ENCODE peak calls at places on chromosomes 5 and 9, in four cellular contexts. One of them, this sample, is unnamed.
A peak's percentile ranks its signal among the peaks of the same experiment; 100 is the strongest.

GRCh38 chr9:78932849-78933627 is 636.1 kb downstream of the PSAT1 start:
- DNase-seq in H1: no peak
- DNase-seq in HepG2: no peak
- DNase-seq in GM12878: no peak
- DNase-seq in this sample: no peak

GRCh38 chr5:167305591-167306213 is 985.7 kb upstream of the WWC1 start:
- DNase-seq in H1: no peak
- DNase-seq in HepG2: no peak
- DNase-seq in GM12878: no peak
- DNase-seq in this sample: no peak

GRCh38 chr9:120915854-120916495 is 10.6 kb downstream of the TRAF1 start:
- DNase-seq in H1: no peak
- DNase-seq in HepG2: no peak
- DNase-seq in GM12878: no peak
- DNase-seq in this sample: no peak

GRCh38 chr5:167634432-167634831 is 657.0 kb upstream of the WWC1 start:
- DNase-seq in H1: no peak
- DNase-seq in HepG2: no peak
- DNase-seq in GM12878: no peak
- DNase-seq in this sample: no peak

GRCh38 chr9:123832858-123833257 is 97.1 kb downstream of the DENND1A start:
- DNase-seq in H1: no peak
- DNase-seq in HepG2: no peak
- DNase-seq in GM12878: no peak
- DNase-seq in this sample: no peak

GRCh38 chr5:104016650-104017049 is 454.1 kb upstream of the NUDT12 start:
- DNase-seq in H1: no peak
- DNase-seq in HepG2: no peak
- DNase-seq in GM12878: no peak
- DNase-seq in this sample: no peak

GRCh38 chr9:125396799-125397198 is 135.2 kb downstream of the GAPVD1 start:
- DNase-seq in H1: no peak
- DNase-seq in HepG2: no peak
- DNase-seq in GM12878: no peak
- DNase-seq in this sample: no peak

GRCh38 chr5:10797246-10797645 is 36.2 kb upstream of the DAP start:
- DNase-seq in H1: no peak
- DNase-seq in HepG2: no peak
- DNase-seq in GM12878: no peak
- DNase-seq in this sample: no peak

GRCh38 chr5:16776611-16777251 is 159.4 kb downstream of the MYO10 start:
- DNase-seq in H1: no peak
- DNase-seq in HepG2: peak; percentile 62
- DNase-seq in GM12878: no peak
- DNase-seq in this sample: no peak

GRCh38 chr9:114588671-114589526 is 1.3 kb downstream of the ATP6V1G1 start:
- DNase-seq in H1: no peak
- DNase-seq in HepG2: no peak
- DNase-seq in GM12878: no peak
- DNase-seq in this sample: no peak

GRCh38 chr5:138038826-138039225 is 5.9 kb upstream of the FAM13B start:
- DNase-seq in H1: no peak
- DNase-seq in HepG2: no peak
- DNase-seq in GM12878: no peak
- DNase-seq in this sample: no peak

GRCh38 chr5:51829691-51830090 is 446.4 kb downstream of the ISL1 start:
- DNase-seq in H1: no peak
- DNase-seq in HepG2: no peak
- DNase-seq in GM12878: no peak
- DNase-seq in this sample: no peak

GRCh38 chr5:38072295-38072694 is 186.1 kb upstream of the EGFLAM start:
- DNase-seq in H1: no peak
- DNase-seq in HepG2: no peak
- DNase-seq in GM12878: no peak
- DNase-seq in this sample: no peak

GRCh38 chr9:1049641-1050040 is 516 bp upstream of the DMRT2 start:
- DNase-seq in H1: no peak
- DNase-seq in HepG2: no peak
- DNase-seq in GM12878: no peak
- DNase-seq in this sample: no peak

GRCh38 chr9:1052908-1053590 is 2.9 kb downstream of the DMRT2 start:
- DNase-seq in H1: no peak
- DNase-seq in HepG2: no peak
- DNase-seq in GM12878: no peak
- DNase-seq in this sample: no peak

GRCh38 chr9:1052119-1052907 is 2.2 kb downstream of the DMRT2 start:
- DNase-seq in H1: no peak
- DNase-seq in HepG2: no peak
- DNase-seq in GM12878: no peak
- DNase-seq in this sample: no peak

GRCh38 chr9:1050125-1050895 is at the start of gene DMRT2:
- DNase-seq in H1: peak; percentile 91
- DNase-seq in HepG2: peak; percentile 51
- DNase-seq in GM12878: no peak
- DNase-seq in this sample: peak; percentile 86

GRCh38 chr9:1051286-1052118 is 1.3 kb downstream of the DMRT2 start:
- DNase-seq in H1: no peak
- DNase-seq in HepG2: no peak
- DNase-seq in GM12878: no peak
- DNase-seq in this sample: no peak
- TF ChIP-seq JUND in H1: no peak
- TF ChIP-seq JUND in HepG2: no peak
- TF ChIP-seq JUND in GM12878: no peak
- TF ChIP-seq JUND in this sample: no peak

DNA sequence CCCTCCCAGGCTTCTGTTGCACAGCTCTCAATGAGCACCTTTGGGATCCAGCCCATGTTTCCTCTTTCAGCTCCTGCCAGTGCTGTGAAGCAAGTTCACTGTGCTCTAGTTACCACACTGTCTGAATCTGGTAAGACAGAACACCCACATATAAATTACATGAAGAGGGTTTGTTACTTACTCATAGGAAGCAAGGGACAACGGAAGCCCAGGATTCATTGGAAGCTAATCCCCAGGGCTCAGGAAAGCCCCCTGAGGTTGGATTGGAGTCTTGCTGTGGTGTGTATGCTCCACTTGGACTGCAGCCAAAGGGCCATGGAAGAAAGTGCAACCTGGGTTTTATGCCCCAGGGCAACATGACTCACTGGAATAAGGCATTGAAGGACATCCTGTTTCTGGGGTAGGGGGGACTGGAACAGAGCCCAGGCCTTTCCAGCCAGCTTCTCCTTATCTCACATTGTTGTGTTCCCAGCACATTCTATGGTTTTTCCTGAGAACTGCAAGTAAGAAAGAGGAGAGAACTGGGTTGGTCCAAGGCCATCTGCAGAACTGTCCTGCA is 15.6 kb upstream of the CLK4 start:
- DNase-seq in H1: no peak
- DNase-seq in HepG2: no peak
- DNase-seq in GM12878: no peak
- DNase-seq in this sample: peak; percentile 26
- TF ChIP-seq TCF12 in H1: no peak
- TF ChIP-seq TCF12 in HepG2: no peak
- TF ChIP-seq TCF12 in GM12878: no peak
- TF ChIP-seq TCF12 in this sample: no peak

DNA sequence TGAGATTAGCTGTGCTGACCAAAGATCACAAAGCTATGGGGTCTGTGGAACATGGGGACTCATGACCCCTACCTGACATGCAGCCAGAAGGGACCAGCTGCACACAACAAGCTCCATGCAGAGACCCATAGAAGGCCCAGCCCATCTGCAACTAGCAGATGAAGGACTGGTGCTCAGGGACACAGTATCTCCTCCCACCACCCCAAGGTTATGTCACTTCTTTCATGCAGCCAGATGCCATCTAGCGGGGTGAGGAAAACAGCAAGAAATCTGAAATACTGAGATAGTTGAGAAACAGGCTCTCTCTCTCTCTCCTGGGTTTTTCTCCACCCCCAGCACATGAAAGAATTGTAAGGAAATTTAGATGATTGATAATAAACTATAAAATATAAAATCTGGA is 161.3 kb upstream of the DAPK1 start:
- DNase-seq in H1: no peak
- DNase-seq in HepG2: peak; percentile 46
- DNase-seq in GM12878: no peak
- DNase-seq in this sample: no peak
- TF ChIP-seq JUND in H1: no peak
- TF ChIP-seq JUND in HepG2: no peak
- TF ChIP-seq JUND in GM12878: no peak
- TF ChIP-seq JUND in this sample: no peak

GRCh38 chr5:22465616-22466015 is 387.5 kb downstream of the CDH12 start:
- DNase-seq in H1: no peak
- DNase-seq in HepG2: no peak
- DNase-seq in GM12878: no peak
- DNase-seq in this sample: no peak
- TF ChIP-seq TCF12 in H1: no peak
- TF ChIP-seq TCF12 in HepG2: no peak
- TF ChIP-seq TCF12 in GM12878: no peak
- TF ChIP-seq TCF12 in this sample: no peak

GRCh38 chr5:171868236-171868635 is 82.6 kb downstream of the SMIM23 start:
- DNase-seq in H1: no peak
- DNase-seq in HepG2: no peak
- DNase-seq in GM12878: no peak
- DNase-seq in this sample: no peak
- TF ChIP-seq JUND in H1: no peak
- TF ChIP-seq JUND in HepG2: no peak
- TF ChIP-seq JUND in GM12878: no peak
- TF ChIP-seq JUND in this sample: no peak

GRCh38 chr5:145848854-145849253 is 13.7 kb upstream of the PRELID2 start:
- DNase-seq in H1: no peak
- DNase-seq in HepG2: no peak
- DNase-seq in GM12878: no peak
- DNase-seq in this sample: no peak

GRCh38 chr5:145852990-145853389 is 17.8 kb upstream of the PRELID2 start:
- DNase-seq in H1: no peak
- DNase-seq in HepG2: no peak
- DNase-seq in GM12878: no peak
- DNase-seq in this sample: no peak

GRCh38 chr5:145846087-145846486 is 10.9 kb upstream of the PRELID2 start:
- DNase-seq in H1: no peak
- DNase-seq in HepG2: no peak
- DNase-seq in GM12878: no peak
- DNase-seq in this sample: no peak

DNA sequence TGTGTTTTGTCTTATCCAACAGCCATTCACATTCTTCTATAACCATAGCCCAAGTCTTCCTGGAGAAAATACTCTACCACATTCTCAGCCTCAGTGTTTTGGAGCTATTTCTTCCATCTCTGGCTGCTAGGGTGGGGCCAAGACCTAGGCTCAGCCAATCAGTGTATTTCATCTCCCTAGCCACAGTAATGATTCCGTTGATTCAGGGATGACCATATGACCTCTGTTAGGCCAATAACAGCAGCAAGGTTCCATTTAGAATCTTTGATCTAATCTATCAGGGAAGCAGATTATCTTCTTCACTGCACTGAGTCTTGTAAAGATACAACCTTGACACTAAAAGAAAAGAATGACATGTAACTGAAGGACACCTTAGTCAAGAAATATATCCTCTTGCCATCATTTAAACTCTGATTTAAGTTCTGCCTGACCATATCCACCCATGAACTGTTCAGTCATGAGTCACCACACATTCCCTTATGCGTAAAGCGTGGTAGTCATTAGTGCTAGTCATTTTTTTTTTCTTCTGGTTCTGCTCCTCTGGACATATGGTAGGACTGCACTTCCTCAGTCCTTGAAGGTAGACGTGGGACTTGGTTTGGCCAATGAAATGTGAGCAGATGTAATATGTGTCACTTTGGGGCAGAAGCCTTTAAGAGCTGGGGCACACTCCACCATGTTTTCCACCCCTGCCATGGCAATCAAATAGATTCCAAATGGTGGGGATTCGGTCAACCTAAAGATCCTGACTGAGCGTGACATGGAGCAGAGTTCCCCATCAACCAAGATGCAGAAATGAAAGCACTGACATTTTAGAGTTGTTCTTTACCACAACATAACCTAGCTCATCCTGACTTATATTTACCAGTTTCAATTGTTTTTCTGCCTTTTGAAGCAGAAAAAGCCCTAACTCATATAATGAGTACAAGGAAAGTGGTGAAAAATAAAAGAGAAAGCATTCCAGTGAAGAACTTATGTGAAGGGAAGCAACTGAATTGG is 12.7 kb upstream of the PRELID2 start:
- DNase-seq in H1: no peak
- DNase-seq in HepG2: no peak
- DNase-seq in GM12878: no peak
- DNase-seq in this sample: no peak
- TF ChIP-seq TCF12 in H1: no peak
- TF ChIP-seq TCF12 in HepG2: no peak
- TF ChIP-seq TCF12 in GM12878: no peak
- TF ChIP-seq TCF12 in this sample: peak; percentile 88

GRCh38 chr9:133870598-133871595 is 121.2 kb downstream of the VAV2 start:
- DNase-seq in H1: no peak
- DNase-seq in HepG2: no peak
- DNase-seq in GM12878: no peak
- DNase-seq in this sample: no peak
- TF ChIP-seq JUND in H1: no peak
- TF ChIP-seq JUND in HepG2: no peak
- TF ChIP-seq JUND in GM12878: no peak
- TF ChIP-seq JUND in this sample: no peak

DNA sequence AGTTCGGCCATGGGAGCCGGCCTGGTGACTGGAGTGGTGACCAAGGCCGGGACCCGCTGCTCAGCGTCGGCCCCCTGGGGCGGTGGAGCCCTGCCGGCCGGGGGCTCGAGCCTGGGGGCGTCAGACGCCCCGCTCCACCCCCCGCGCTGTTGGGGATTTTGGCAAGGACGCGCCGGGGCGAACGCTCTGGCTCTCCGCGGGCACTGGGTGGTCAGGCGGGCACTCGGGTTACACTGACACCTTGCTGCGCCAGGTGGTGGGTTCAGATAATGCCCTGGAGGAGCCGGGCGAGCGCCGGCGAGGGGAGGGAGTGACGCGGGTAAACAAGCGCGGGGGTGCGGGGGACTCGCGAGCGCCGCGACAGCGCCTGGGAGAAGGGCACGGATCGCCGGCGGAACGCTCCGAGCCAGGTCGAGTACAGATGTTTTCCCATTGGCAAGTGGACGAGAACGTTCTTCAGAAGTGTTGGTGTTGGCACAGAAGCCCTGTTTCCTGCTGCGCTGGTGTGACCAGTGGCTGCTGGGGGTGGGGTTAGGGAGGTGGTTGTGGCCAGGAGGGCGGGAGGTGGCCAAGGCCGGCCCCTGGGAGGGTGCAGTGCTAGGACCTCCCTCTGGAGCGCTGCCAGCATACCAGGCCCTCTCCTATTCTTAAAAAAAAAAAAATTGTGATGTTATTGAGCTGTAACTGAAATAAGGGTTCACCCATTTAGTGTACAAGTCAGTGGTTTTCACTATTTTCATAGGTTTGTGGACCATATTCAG is 773 bp downstream of the SQSTM1 start:
- DNase-seq in H1: no peak
- DNase-seq in HepG2: peak; percentile 80
- DNase-seq in GM12878: no peak
- DNase-seq in this sample: peak; percentile 98
- TF ChIP-seq TCF12 in H1: no peak
- TF ChIP-seq TCF12 in HepG2: no peak
- TF ChIP-seq TCF12 in GM12878: peak; percentile 31
- TF ChIP-seq TCF12 in this sample: no peak